ENCODE peak calls at places on chromosome 15, in ten cellular contexts. G is thyroid gland; Q is nephron progenitor cell; Z is CD8-positive, alpha-beta memory T cell; M is GM20000; U is stimulated activated CD8-positive, alpha-beta memory T cell treated with anti-CD3 and anti-CD28 coated beads, Interleukin-2, amount 100 ng/mL, for 48 hours; R is SK-MEL-5; P is CD4-positive, alpha-beta T cell; W is M059J; C is BJ. D is an unnamed sample.

GRCh38 chr15:96736384-96736783 is 405.9 kb downstream of the NR2F2 start:
- DNase-seq in G (no peak), Q (no peak), Z (no peak), M (no peak), U (no peak), R (no peak), P (no peak), W (no peak), C (no peak), D (no peak)

GRCh38 chr15:41691471-41691870 is 31.3 kb downstream of the MGA start:
- DNase-seq in G (no peak), Q (no peak), Z (no peak), M (no peak), U (no peak), R (no peak), P (no peak), W (no peak), C (no peak), D (no peak)

GRCh38 chr15:67183443-67184169 is 70.9 kb downstream of the AAGAB start:
- DNase-seq in G (no peak), Q (no peak), Z (no peak), M (no peak), U (no peak), R (no peak), P (no peak), W (no peak), C (peak; percentile 82), D (no peak)

GRCh38 chr15:101349497-101349951 is 54.5 kb upstream of the SNRPA1 start:
- DNase-seq in G (no peak), Q (no peak), Z (no peak), M (no peak), U (no peak), R (no peak), P (no peak), W (no peak), C (no peak), D (no peak)

GRCh38 chr15:29276366-29276765 is 6.7 kb upstream of the NSMCE3 start:
- DNase-seq in G (no peak), Q (no peak), Z (no peak), M (no peak), U (no peak), R (no peak), P (no peak), W (peak; percentile 21), C (no peak), D (no peak)

GRCh38 chr15:91132079-91132478 is 32.0 kb downstream of the SV2B start:
- DNase-seq in G (no peak), Q (no peak), Z (no peak), M (no peak), U (no peak), R (no peak), P (no peak), W (no peak), C (no peak), D (no peak)

GRCh38 chr15:27855137-27855536 is 244.0 kb downstream of the OCA2 start:
- DNase-seq in G (no peak), Q (no peak), Z (no peak), M (no peak), U (no peak), R (no peak), P (no peak), W (no peak), C (no peak), D (no peak)

GRCh38 chr15:68730491-68731317 is 90.0 kb downstream of the ANP32A start:
- DNase-seq in G (peak; percentile 46), Q (peak; percentile 42), Z (peak; percentile 3), M (no peak), U (no peak), R (peak; percentile 73), P (peak; percentile 2), W (peak; percentile 35), C (no peak), D (peak; percentile 79)

GRCh38 chr15:40436116-40436891 is 4.4 kb upstream of the BAHD1 start:
- DNase-seq in G (peak; percentile 38), Q (peak; percentile 54), Z (no peak), M (peak; percentile 52), U (no peak), R (no peak), P (no peak), W (no peak), C (no peak), D (no peak)

GRCh38 chr15:64046347-64047153 is at the start of gene DAPK2:
- DNase-seq in G (peak; percentile 82), Q (peak; percentile 84), Z (peak; percentile 66), M (peak; percentile 95), U (peak; percentile 54), R (peak; percentile 60), P (peak; percentile 66), W (peak; percentile 70), C (no peak), D (peak; percentile 88)

GRCh38 chr15:22949074-22949547 is 31.1 kb downstream of the CYFIP1 start:
- DNase-seq in G (no peak), Q (peak; percentile 60), Z (no peak), M (peak; percentile 68), U (no peak), R (no peak), P (no peak), W (no peak), C (peak; percentile 4), D (no peak)

GRCh38 chr15:101710806-101711205 is 13.5 kb downstream of the TARS3 start:
- DNase-seq in G (no peak), Q (no peak), Z (no peak), M (no peak), U (no peak), R (no peak), P (no peak), W (peak; percentile 67), C (no peak), D (no peak)

GRCh38 chr15:86159436-86159835 is 79.8 kb downstream of the AGBL1 start:
- DNase-seq in G (no peak), Q (no peak), Z (no peak), M (no peak), U (no peak), R (peak; percentile 14), P (no peak), W (no peak), C (no peak), D (no peak)

D was measured in head of caudate nucleus.